ENCODE peak calls at places on chromosomes 5 and 9, in eight cellular contexts. C is A549, F is mammary epithelial cell, I is neural progenitor cell, U is endothelial cell of umbilical vein, P is PC-3, G is GM23248, Q is H9. L is an unnamed sample.
A peak's percentile ranks its signal among the peaks of the same experiment; 100 is the strongest.

GRCh38 chr9:135307314-135307713 is 172.3 kb upstream of the PPP1R26 start:
- DNase-seq in U (no peak), G (no peak), I (no peak), P (no peak), C (no peak), Q (no peak), F (no peak), L (no peak)

GRCh38 chr5:5886812-5887486 is 464.5 kb downstream of the ICE1 start:
- DNase-seq in C (peak; percentile 14), Q (peak; percentile 79), I (peak; percentile 62), F (no peak), P (peak; percentile 87), U (no peak), G (no peak), L (peak; percentile 47)

GRCh38 chr5:15526413-15526812 is 26.4 kb downstream of the FBXL7 start:
- DNase-seq in I (no peak), P (no peak), F (no peak), Q (no peak), C (no peak), U (no peak), G (no peak), L (no peak)

GRCh38 chr5:134976841-134977240 is 9.1 kb downstream of the CATSPER3 start:
- DNase-seq in F (no peak), Q (no peak), U (no peak), G (no peak), C (no peak), I (no peak), P (no peak), L (no peak)

GRCh38 chr9:125906144-125906543 is 159.0 kb downstream of the PBX3 start:
- DNase-seq in G (peak; percentile 77), P (peak; percentile 29), C (no peak), U (no peak), F (no peak), Q (no peak), I (no peak), L (no peak)

GRCh38 chr9:109031241-109031640 is 17.9 kb upstream of the CTNNAL1 start:
- DNase-seq in F (peak; percentile 59), C (no peak), I (no peak), U (no peak), Q (no peak), P (peak; percentile 35), G (peak; percentile 74), L (no peak)

GRCh38 chr9:133477992-133478850 is 678 bp downstream of the SLC2A6 start:
- DNase-seq in G (peak; percentile 59), C (no peak), F (peak; percentile 57), U (peak; percentile 57), P (peak; percentile 8), I (peak; percentile 65), Q (no peak), L (peak; percentile 58)

GRCh38 chr9:109417585-109418544 is 80.2 kb downstream of the PTPN3 start:
- DNase-seq in C (no peak), F (no peak), P (no peak), Q (no peak), G (no peak), U (no peak), I (no peak), L (no peak)

GRCh38 chr9:121294866-121295661 is 27.1 kb downstream of the GSN start:
- DNase-seq in P (no peak), F (no peak), Q (no peak), C (no peak), I (no peak), G (no peak), U (no peak), L (no peak)

GRCh38 chr5:110055301-110055700 is 365.6 kb downstream of the MAN2A1 start:
- DNase-seq in I (no peak), G (peak; percentile 62), C (no peak), U (no peak), P (no peak), F (peak; percentile 17), Q (no peak), L (no peak)
- H3K4me2 ChIP-seq in I (no peak overlapping the region), G (peak overlapping the region; percentile 35), C (no peak overlapping the region), U (no peak overlapping the region), P (no peak overlapping the region), F (no peak overlapping the region), Q (no peak overlapping the region), L (no peak overlapping the region)

GRCh38 chr9:74573792-74574191 is 76.7 kb downstream of the RORB start:
- DNase-seq in U (no peak), F (no peak), P (no peak), C (no peak), G (no peak), I (no peak), Q (no peak), L (no peak)

DNA sequence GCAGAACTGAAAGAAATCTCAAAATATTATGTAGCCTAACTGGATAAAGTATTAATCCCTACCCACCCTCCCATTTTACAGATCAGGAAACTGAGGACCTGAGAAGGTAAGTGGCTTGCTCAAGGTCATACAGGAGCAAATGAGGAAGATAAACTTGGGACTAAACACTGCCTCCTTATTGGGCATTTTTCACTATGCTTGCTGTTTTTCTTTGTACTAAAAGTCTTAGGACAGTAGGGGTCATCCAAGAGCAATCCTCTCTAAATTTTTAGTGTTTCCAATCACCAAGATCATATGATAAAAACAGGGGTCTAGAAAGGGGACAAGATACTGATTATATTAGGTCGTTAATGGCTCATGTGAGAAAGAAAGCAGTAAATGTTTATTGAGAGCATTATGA is 80.8 kb downstream of the RORB start:
- DNase-seq in U (peak; percentile 3), Q (no peak), I (peak; percentile 11), C (peak; percentile 5), P (peak; percentile 1), F (no peak), G (peak; percentile 23), L (peak; percentile 10)
- H3K4me2 ChIP-seq in U (no peak overlapping the region), Q (no peak overlapping the region), I (no peak overlapping the region), C (no peak overlapping the region), P (no peak overlapping the region), F (no peak overlapping the region), G (no peak overlapping the region), L (no peak overlapping the region)

GRCh38 chr9:970310-971002 is 6.0 kb upstream of the DMRT3 start:
- DNase-seq in U (no peak), G (no peak), C (no peak), I (peak; percentile 62), P (no peak), F (no peak), Q (peak; percentile 82), L (no peak)

GRCh38 chr9:969693-970309 is 6.7 kb upstream of the DMRT3 start:
- DNase-seq in Q (peak; percentile 66), U (no peak), F (no peak), G (no peak), C (no peak), P (no peak), I (peak; percentile 50), L (no peak)

GRCh38 chr9:972512-973294 is 3.8 kb upstream of the DMRT3 start:
- DNase-seq in C (no peak), F (no peak), U (no peak), Q (peak; percentile 66), I (peak; percentile 47), G (no peak), P (no peak), L (peak; percentile 31)

GRCh38 chr9:973295-973842 is 3.1 kb upstream of the DMRT3 start:
- DNase-seq in G (no peak), U (no peak), F (no peak), I (peak; percentile 37), Q (no peak), P (no peak), C (no peak), L (no peak)

DNA sequence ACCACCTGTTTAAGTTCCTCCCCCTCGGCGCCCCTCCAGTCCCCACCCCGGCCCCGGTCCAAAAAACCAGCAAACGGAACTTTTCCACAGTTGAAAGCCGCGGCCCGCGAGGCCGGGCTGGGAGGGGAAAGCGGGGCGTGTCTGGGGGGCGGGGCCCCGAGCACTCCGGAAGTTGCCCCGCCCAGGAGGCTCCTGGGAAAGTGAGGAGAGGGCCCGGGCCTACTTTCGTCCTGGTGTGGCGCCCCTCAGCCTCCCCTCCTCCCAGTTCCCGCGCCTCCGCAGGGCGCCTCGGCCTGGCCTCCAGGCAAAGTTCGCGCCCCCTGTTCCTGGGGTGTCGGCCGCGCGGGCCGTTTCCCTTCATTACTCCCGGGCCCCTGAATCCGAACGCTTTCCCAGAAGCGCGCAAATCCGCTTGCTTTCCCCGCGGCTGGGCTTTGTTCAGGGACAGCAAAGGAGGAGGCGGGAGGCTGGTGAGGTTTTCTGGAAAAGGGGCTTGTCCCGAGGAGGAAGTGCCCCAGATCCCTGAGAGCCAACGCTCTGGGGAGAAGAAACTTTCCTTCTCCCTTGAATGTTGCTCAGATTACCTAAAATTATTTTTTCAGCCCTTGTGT is 4.4 kb upstream of the DMRT3 start:
- DNase-seq in Q (peak; percentile 87), G (no peak), I (peak; percentile 92), P (no peak), U (no peak), C (no peak), F (no peak), L (peak; percentile 37)
- H3K4me2 ChIP-seq in Q (peak overlapping the region; percentile 90), G (peak overlapping the region; percentile 20), I (peak overlapping the region; percentile 85), P (no peak overlapping the region), U (no peak overlapping the region), C (no peak overlapping the region), F (peak overlapping the region; percentile 43), L (peak overlapping the region; percentile 84)

GRCh38 chr9:37148181-37148580 is 27.8 kb downstream of the ZCCHC7 start:
- DNase-seq in U (no peak), I (no peak), Q (no peak), F (no peak), C (no peak), P (no peak), G (no peak), L (no peak)
- H3K4me2 ChIP-seq in U (no peak overlapping the region), I (no peak overlapping the region), Q (no peak overlapping the region), F (no peak overlapping the region), C (no peak overlapping the region), P (no peak overlapping the region), G (no peak overlapping the region), L (no peak overlapping the region)

DNA sequence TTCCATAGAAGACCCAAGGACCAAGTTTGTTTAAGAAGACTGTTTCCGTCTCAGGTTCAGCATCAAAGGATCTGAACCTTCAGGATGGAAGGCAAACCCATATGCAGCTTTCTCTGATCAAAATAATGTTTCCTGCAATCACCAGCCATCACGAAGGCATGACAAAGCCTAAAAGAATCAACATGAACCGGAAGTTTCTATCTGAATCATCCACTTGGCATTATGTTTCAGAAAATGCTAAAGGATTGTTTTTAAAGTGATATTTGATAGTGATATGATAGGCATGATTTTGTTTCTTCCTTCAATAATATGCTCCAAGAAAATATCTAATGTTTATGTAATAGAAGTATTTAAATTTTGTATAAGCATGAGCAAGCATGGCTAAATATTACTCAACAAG is 219.6 kb downstream of the PLK2 start:
- DNase-seq in I (no peak), P (peak; percentile 64), C (peak; percentile 53), F (peak; percentile 64), U (peak; percentile 89), Q (no peak), G (peak; percentile 71), L (no peak)
- H3K4me2 ChIP-seq in I (no peak overlapping the region), P (peak overlapping the region; percentile 22), C (peak overlapping the region; percentile 39), F (peak overlapping the region; percentile 13), U (peak overlapping the region; percentile 67), Q (no peak overlapping the region), G (peak overlapping the region; percentile 2), L (no peak overlapping the region)

DNA sequence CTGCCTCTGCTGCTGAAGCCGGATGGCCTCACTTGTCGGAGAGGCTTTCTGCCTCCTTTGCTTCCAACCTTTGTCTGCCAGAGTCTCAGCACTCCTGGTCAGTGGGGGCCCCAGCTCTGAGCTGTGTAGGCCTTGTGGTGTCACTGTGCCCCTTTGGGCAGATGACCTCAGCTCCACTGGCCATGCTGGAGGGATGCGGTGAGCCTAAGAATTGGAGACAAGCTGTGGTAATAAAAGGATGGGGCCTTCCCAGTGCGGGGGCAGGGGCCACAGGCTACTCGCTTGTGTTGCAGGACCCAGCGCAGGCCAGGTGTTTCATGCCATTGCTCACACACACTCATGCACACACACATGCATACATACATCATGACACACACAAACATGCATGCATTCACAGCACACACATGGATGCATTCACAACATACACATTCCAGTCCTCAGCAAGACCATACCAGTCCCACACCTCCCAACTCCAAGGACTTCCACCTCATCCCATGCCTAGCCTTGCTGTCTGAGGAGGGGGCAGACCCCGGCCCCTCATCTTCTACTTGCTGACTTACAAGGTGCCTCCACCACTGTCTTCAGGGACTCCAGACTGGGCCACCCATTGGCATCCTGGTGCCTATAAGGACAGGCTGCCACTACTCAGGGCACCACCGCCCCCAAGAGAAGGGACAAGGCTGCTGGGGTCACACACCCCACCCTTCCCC is 237.7 kb downstream of the SYK start:
- DNase-seq in Q (no peak), P (no peak), I (no peak), G (no peak), F (no peak), C (no peak), U (no peak), L (peak; percentile 3)
- H3K4me2 ChIP-seq in Q (no peak overlapping the region), P (no peak overlapping the region), I (no peak overlapping the region), G (no peak overlapping the region), F (no peak overlapping the region), C (no peak overlapping the region), U (no peak overlapping the region), L (no peak overlapping the region)

L was measured in hepatocyte.